ENCODE peak calls at places on chromosomes 4 and X, in five cellular contexts. One of them, this sample, is unnamed.

GRCh38 chrX:1027133-1027532 is 185.3 kb downstream of the CRLF2 start:
- DNase-seq in fibroblast of the aortic adventitia: no peak
- DNase-seq in HEK293T: no peak
- DNase-seq in T-cell: no peak
- DNase-seq in GM04503: no peak
- DNase-seq in this sample: no peak

GRCh38 chrX:29728639-29729038 is 486.7 kb upstream of the MAGEB2 start:
- DNase-seq in fibroblast of the aortic adventitia: no peak
- DNase-seq in HEK293T: no peak
- DNase-seq in T-cell: no peak
- DNase-seq in GM04503: no peak
- DNase-seq in this sample: no peak

GRCh38 chr4:10787365-10787764 is 102.8 kb upstream of the CLNK start:
- DNase-seq in fibroblast of the aortic adventitia: no peak
- DNase-seq in HEK293T: no peak
- DNase-seq in T-cell: no peak
- DNase-seq in GM04503: no peak
- DNase-seq in this sample: no peak

GRCh38 chr4:67714248-67714583 is 13.3 kb upstream of the UBA6 start:
- DNase-seq in fibroblast of the aortic adventitia: no peak
- DNase-seq in HEK293T: no peak
- DNase-seq in T-cell: no peak
- DNase-seq in GM04503: no peak
- DNase-seq in this sample: no peak

GRCh38 chr4:7206385-7206784 is 14.0 kb downstream of the SORCS2 start:
- DNase-seq in fibroblast of the aortic adventitia: peak; percentile 70
- DNase-seq in HEK293T: no peak
- DNase-seq in T-cell: no peak
- DNase-seq in GM04503: peak; percentile 37
- DNase-seq in this sample: no peak

GRCh38 chr4:72951147-72951546 is 118.4 kb downstream of the COX18 start:
- DNase-seq in fibroblast of the aortic adventitia: peak; percentile 19
- DNase-seq in HEK293T: no peak
- DNase-seq in T-cell: no peak
- DNase-seq in GM04503: no peak
- DNase-seq in this sample: no peak

GRCh38 chr4:26094911-26095310 is 180.9 kb downstream of the SMIM20 start:
- DNase-seq in fibroblast of the aortic adventitia: peak; percentile 72
- DNase-seq in HEK293T: no peak
- DNase-seq in T-cell: no peak
- DNase-seq in GM04503: no peak
- DNase-seq in this sample: no peak

GRCh38 chr4:1793496-1793840 is 375 bp downstream of the FGFR3 start:
- DNase-seq in fibroblast of the aortic adventitia: no peak
- DNase-seq in HEK293T: peak; percentile 69
- DNase-seq in T-cell: peak; percentile 19
- DNase-seq in GM04503: no peak
- DNase-seq in this sample: no peak

GRCh38 chr4:71346710-71347109 is 7.9 kb downstream of the SLC4A4 start:
- DNase-seq in fibroblast of the aortic adventitia: no peak
- DNase-seq in HEK293T: no peak
- DNase-seq in T-cell: no peak
- DNase-seq in GM04503: no peak
- DNase-seq in this sample: no peak

GRCh38 chrX:30612250-30612655 is 34.7 kb upstream of the TASL start:
- DNase-seq in fibroblast of the aortic adventitia: no peak
- DNase-seq in HEK293T: no peak
- DNase-seq in T-cell: no peak
- DNase-seq in GM04503: no peak
- DNase-seq in this sample: no peak

GRCh38 chr4:946517-947471 is 14.5 kb downstream of the TMEM175 start:
- DNase-seq in fibroblast of the aortic adventitia: no peak
- DNase-seq in HEK293T: no peak
- DNase-seq in T-cell: no peak
- DNase-seq in GM04503: no peak
- DNase-seq in this sample: no peak

GRCh38 chr4:156774422-156774821 is 197.2 kb downstream of the PDGFC start:
- DNase-seq in fibroblast of the aortic adventitia: peak; percentile 95
- DNase-seq in HEK293T: no peak
- DNase-seq in T-cell: no peak
- DNase-seq in GM04503: peak; percentile 86
- DNase-seq in this sample: no peak

GRCh38 chrX:9670136-9670905 is 95.3 kb downstream of the GPR143 start:
- DNase-seq in fibroblast of the aortic adventitia: peak; percentile 62
- DNase-seq in HEK293T: no peak
- DNase-seq in T-cell: no peak
- DNase-seq in GM04503: no peak
- DNase-seq in this sample: no peak

GRCh38 chr4:6200011-6200921 is at the start of gene JAKMIP1:
- DNase-seq in fibroblast of the aortic adventitia: peak; percentile 26
- DNase-seq in HEK293T: peak; percentile 99
- DNase-seq in T-cell: peak; percentile 71
- DNase-seq in GM04503: no peak
- DNase-seq in this sample: peak; percentile 43

GRCh38 chr4:101696276-101697010 is 94.1 kb upstream of the BANK1 start:
- DNase-seq in fibroblast of the aortic adventitia: no peak
- DNase-seq in HEK293T: no peak
- DNase-seq in T-cell: no peak
- DNase-seq in GM04503: no peak
- DNase-seq in this sample: no peak

GRCh38 chr4:145679991-145680455 is at the start of gene C4orf51:
- DNase-seq in fibroblast of the aortic adventitia: peak; percentile 73
- DNase-seq in HEK293T: no peak
- DNase-seq in T-cell: no peak
- DNase-seq in GM04503: peak; percentile 55
- DNase-seq in this sample: no peak

GRCh38 chr4:106587558-106587957 is 219.0 kb upstream of the GIMD1 start:
- DNase-seq in fibroblast of the aortic adventitia: peak; percentile 78
- DNase-seq in HEK293T: peak; percentile 5
- DNase-seq in T-cell: no peak
- DNase-seq in GM04503: peak; percentile 86
- DNase-seq in this sample: no peak

GRCh38 chrX:1468250-1468772 is 15.6 kb upstream of the ASMTL start:
- DNase-seq in fibroblast of the aortic adventitia: peak; percentile 8
- DNase-seq in HEK293T: no peak
- DNase-seq in T-cell: peak; percentile 70
- DNase-seq in GM04503: no peak
- DNase-seq in this sample: peak; percentile 51

GRCh38 chrX:153864561-153865320 is 21.2 kb downstream of the L1CAM start:
- DNase-seq in fibroblast of the aortic adventitia: no peak
- DNase-seq in HEK293T: no peak
- DNase-seq in T-cell: no peak
- DNase-seq in GM04503: no peak
- DNase-seq in this sample: no peak

GRCh38 chrX:53471346-53471745 is 37.2 kb upstream of the HSD17B10 start:
- DNase-seq in fibroblast of the aortic adventitia: no peak
- DNase-seq in HEK293T: no peak
- DNase-seq in T-cell: no peak
- DNase-seq in GM04503: no peak
- DNase-seq in this sample: no peak